ENCODE peak calls at places on chromosomes 4 and X, in nine cellular contexts. V is brain microvascular endothelial cell; S is body of pancreas; L is neuronal stem cell; G is esophagus muscularis mucosa; Y is heart left ventricle; N is IMR-90; P is naive thymus-derived CD4-positive, alpha-beta T cell; X is heart right ventricle. U is an unnamed sample.

GRCh38 chrX:107683124-107683895 is 55.0 kb downstream of the PRPS1 start:
- DNase-seq in V (no peak), S (peak; percentile 34), L (no peak), G (no peak), Y (no peak), N (no peak), P (no peak), X (no peak), U (peak; percentile 17)

GRCh38 chr4:7785017-7785416 is 154.6 kb downstream of the AFAP1 start:
- DNase-seq in V (peak; percentile 45), S (no peak), L (no peak), G (no peak), Y (no peak), N (peak; percentile 51), P (no peak), X (no peak), U (peak; percentile 33)

GRCh38 chr4:10006236-10006603 is 15.1 kb downstream of the SLC2A9 start:
- DNase-seq in V (no peak), S (peak; percentile 68), L (no peak), G (no peak), Y (no peak), N (no peak), P (no peak), X (peak; percentile 24), U (peak; percentile 84)

GRCh38 chr4:184281231-184282139 is 63.8 kb upstream of the ENPP6 start:
- DNase-seq in V (no peak), S (no peak), L (no peak), G (peak; percentile 37), Y (no peak), N (no peak), P (no peak), X (no peak), U (no peak)

GRCh38 chrX:21490341-21490740 is 116.1 kb downstream of the CNKSR2 start:
- DNase-seq in V (no peak), S (no peak), L (no peak), G (no peak), Y (no peak), N (no peak), P (no peak), X (no peak), U (no peak)

GRCh38 chr4:112038861-112039260 is 106.4 kb upstream of the FAM241A start:
- DNase-seq in V (peak; percentile 7), S (no peak), L (no peak), G (no peak), Y (no peak), N (peak; percentile 4), P (no peak), X (no peak), U (peak; percentile 51)

GRCh38 chrX:109934434-109934833 is 68.5 kb upstream of the TMEM164 start:
- DNase-seq in V (no peak), S (no peak), L (no peak), G (no peak), Y (no peak), N (peak; percentile 21), P (no peak), X (no peak), U (peak; percentile 15)

GRCh38 chrX:107563851-107564250 is 64.5 kb upstream of the PRPS1 start:
- DNase-seq in V (no peak), S (no peak), L (no peak), G (no peak), Y (no peak), N (no peak), P (no peak), X (no peak), U (no peak)

GRCh38 chr4:163143532-163143931 is 23.2 kb downstream of the NAF1 start:
- DNase-seq in V (no peak), S (no peak), L (no peak), G (no peak), Y (no peak), N (no peak), P (no peak), X (no peak), U (no peak)

GRCh38 chrX:48705876-48706275 is 9.3 kb downstream of the SUV39H1 start:
- DNase-seq in V (no peak), S (no peak), L (no peak), G (no peak), Y (no peak), N (no peak), P (no peak), X (no peak), U (no peak)

GRCh38 chr4:159346681-159347080 is 243.8 kb downstream of the RAPGEF2 start:
- DNase-seq in V (no peak), S (no peak), L (no peak), G (no peak), Y (no peak), N (no peak), P (no peak), X (no peak), U (no peak)
- H3K36me3 ChIP-seq in V (peaks cover 28% of the 10 kb centered on the region), S (peaks cover 15% of the 10 kb centered on the region), L (peaks cover 15% of the 10 kb centered on the region), G (peaks cover 86% of the 10 kb centered on the region), Y (peaks cover 91% of the 10 kb centered on the region), N (peaks cover 32% of the 10 kb centered on the region), P (peaks cover 13% of the 10 kb centered on the region), X (peaks cover 51% of the 10 kb centered on the region), U (peaks cover 28% of the 10 kb centered on the region)

GRCh38 chrX:53211391-53211978 is 13.5 kb downstream of the KDM5C start:
- DNase-seq in V (no peak), S (no peak), L (no peak), G (no peak), Y (no peak), N (peak; percentile 61), P (no peak), X (no peak), U (peak; percentile 65)
- H3K36me3 ChIP-seq in V (peaks cover 80% of the 10 kb centered on the region), S (peaks cover 3% of the 10 kb centered on the region), L (peaks cover 45% of the 10 kb centered on the region), G (peaks cover 96% of the 10 kb centered on the region), Y (peaks cover 99% of the 10 kb centered on the region), N (peaks cover 68% of the 10 kb centered on the region), P (peaks cover 14% of the 10 kb centered on the region), X (peaks cover 51% of the 10 kb centered on the region), U (peaks cover 19% of the 10 kb centered on the region)

GRCh38 chrX:25853002-25853479 is 285.1 kb upstream of the MAGEB18 start:
- DNase-seq in V (no peak), S (no peak), L (no peak), G (no peak), Y (no peak), N (no peak), P (no peak), X (no peak), U (no peak)

DNA sequence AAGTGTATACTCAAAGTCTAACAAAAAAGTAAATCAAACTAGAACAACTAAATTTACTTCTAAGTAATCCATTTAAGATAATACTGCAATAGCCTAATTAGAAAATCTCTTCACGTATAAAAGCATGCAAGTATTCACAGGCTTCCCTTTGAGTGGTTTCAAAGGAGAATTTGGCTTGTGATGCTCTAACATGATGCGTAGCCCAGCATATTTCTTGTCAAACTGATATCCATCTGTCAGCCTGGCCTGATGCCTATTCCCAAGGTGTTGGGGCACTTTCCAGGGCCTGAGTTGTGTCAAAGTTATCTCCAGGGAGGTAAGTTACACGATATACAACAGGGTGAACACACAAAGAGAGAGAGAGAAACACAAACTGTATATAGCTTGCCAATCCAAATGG is 287.0 kb upstream of the MAGEB18 start:
- DNase-seq in V (no peak), S (no peak), L (no peak), G (no peak), Y (peak; percentile 8), N (no peak), P (no peak), X (no peak), U (no peak)
- H3K36me3 ChIP-seq in V (no peaks in the 10 kb centered on the region), S (no peaks in the 10 kb centered on the region), L (no peaks in the 10 kb centered on the region), G (no peaks in the 10 kb centered on the region), Y (no peaks in the 10 kb centered on the region), N (no peaks in the 10 kb centered on the region), P (no peaks in the 10 kb centered on the region), X (no peaks in the 10 kb centered on the region), U (no peaks in the 10 kb centered on the region)

DNA sequence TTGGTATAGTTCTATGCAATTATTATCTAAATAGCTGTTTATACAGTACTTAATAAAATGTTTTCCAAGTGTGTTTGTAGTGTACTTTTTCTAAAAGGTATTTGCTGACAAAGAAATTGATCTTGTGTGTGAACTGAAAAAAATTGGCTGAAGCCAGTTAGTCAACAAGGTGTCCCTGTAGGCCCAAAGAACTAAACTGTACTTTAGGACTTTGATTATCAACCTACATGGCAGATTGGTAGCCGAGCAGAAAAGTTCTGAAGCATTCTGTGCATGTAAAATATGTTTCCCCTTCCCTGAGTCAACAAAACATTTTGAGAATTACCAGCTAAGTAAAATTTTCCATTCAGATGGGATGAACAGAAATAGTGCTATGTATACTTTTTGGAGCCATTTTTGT is 21.0 kb downstream of the ADH5 start:
- DNase-seq in V (no peak), S (no peak), L (no peak), G (no peak), Y (no peak), N (no peak), P (no peak), X (no peak), U (no peak)
- H3K36me3 ChIP-seq in V (peaks cover 16% of the 10 kb centered on the region), S (no peaks in the 10 kb centered on the region), L (peaks cover 5% of the 10 kb centered on the region), G (peaks cover 34% of the 10 kb centered on the region), Y (peaks cover 55% of the 10 kb centered on the region), N (peaks cover 22% of the 10 kb centered on the region), P (no peaks in the 10 kb centered on the region), X (no peaks in the 10 kb centered on the region), U (peaks cover 30% of the 10 kb centered on the region)

DNA sequence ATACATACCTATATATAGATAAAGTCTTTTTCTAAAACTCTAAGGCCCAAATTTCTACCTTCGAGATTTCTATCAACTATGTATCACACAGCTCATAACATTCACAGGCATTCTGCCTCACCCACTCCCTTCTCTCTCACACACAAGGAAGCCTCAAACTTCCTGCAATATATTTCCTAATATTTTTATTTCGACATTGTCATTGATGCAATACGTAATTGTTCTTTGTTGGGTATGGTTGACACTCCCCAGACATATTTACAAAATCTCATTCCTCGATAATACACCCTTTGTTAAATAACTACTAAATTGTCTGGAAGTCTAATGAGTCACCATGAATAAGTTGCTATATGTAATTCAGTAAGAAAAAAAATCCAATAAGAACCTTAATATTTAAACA is 143.5 kb downstream of the HNRNPD start:
- DNase-seq in V (no peak), S (no peak), L (no peak), G (no peak), Y (no peak), N (no peak), P (no peak), X (no peak), U (peak; percentile 1)
- H3K36me3 ChIP-seq in V (no peaks in the 10 kb centered on the region), S (no peaks in the 10 kb centered on the region), L (no peaks in the 10 kb centered on the region), G (no peaks in the 10 kb centered on the region), Y (no peaks in the 10 kb centered on the region), N (no peaks in the 10 kb centered on the region), P (no peaks in the 10 kb centered on the region), X (no peaks in the 10 kb centered on the region), U (no peaks in the 10 kb centered on the region)

GRCh38 chr4:174241162-174241561 is 42.3 kb downstream of the FBXO8 start:
- DNase-seq in V (no peak), S (no peak), L (no peak), G (no peak), Y (no peak), N (no peak), P (no peak), X (no peak), U (no peak)
- H3K36me3 ChIP-seq in V (no peaks in the 10 kb centered on the region), S (no peaks in the 10 kb centered on the region), L (no peaks in the 10 kb centered on the region), G (peaks cover 26% of the 10 kb centered on the region), Y (peaks cover 35% of the 10 kb centered on the region), N (no peaks in the 10 kb centered on the region), P (no peaks in the 10 kb centered on the region), X (no peaks in the 10 kb centered on the region), U (peaks cover 17% of the 10 kb centered on the region)

GRCh38 chr4:82458729-82459128 is 28.3 kb downstream of the ENOPH1 start:
- DNase-seq in V (no peak), S (no peak), L (no peak), G (no peak), Y (no peak), N (no peak), P (no peak), X (no peak), U (no peak)
- H3K36me3 ChIP-seq in V (peaks cover 11% of the 10 kb centered on the region), S (no peaks in the 10 kb centered on the region), L (peaks cover 16% of the 10 kb centered on the region), G (peaks cover 61% of the 10 kb centered on the region), Y (peaks cover 76% of the 10 kb centered on the region), N (peaks cover 15% of the 10 kb centered on the region), P (peaks cover 22% of the 10 kb centered on the region), X (peaks cover 5% of the 10 kb centered on the region), U (peaks cover 20% of the 10 kb centered on the region)